ENCODE peak calls at places on chromosome 12, in eight cellular contexts. W is RPMI7951, E is foreskin fibroblast, A is stomach, N is pons, J is A549, V is breast epithelium, K is GM06990. T is an unnamed sample.

GRCh38 chr12:2129076-2129475 is 76.3 kb downstream of the CACNA1C start:
- DNase-seq in J (no peak), V (no peak), A (no peak), W (peak; percentile 97), E (peak; percentile 82), K (no peak), N (no peak), T (no peak)

GRCh38 chr12:98698603-98699463 is 53.7 kb downstream of the APAF1 start:
- DNase-seq in J (peak; percentile 84), A (peak; percentile 31), E (peak; percentile 47), W (peak; percentile 29), N (peak; percentile 92), K (no peak), V (no peak), T (peak; percentile 74)

GRCh38 chr12:88298761-88299242 is 156.7 kb downstream of the TMTC3 start:
- DNase-seq in N (no peak), J (peak; percentile 73), W (peak; percentile 75), A (peak; percentile 27), E (peak; percentile 46), K (peak; percentile 4), V (no peak), T (no peak)

GRCh38 chr12:42705863-42706262 is 116.3 kb upstream of the PRICKLE1 start:
- DNase-seq in K (no peak), J (no peak), V (no peak), N (peak; percentile 42), W (peak; percentile 99), E (peak; percentile 85), A (peak; percentile 34), T (peak; percentile 54)

GRCh38 chr12:19435831-19436497 is 3.3 kb upstream of the AEBP2 start:
- DNase-seq in V (no peak), A (no peak), J (no peak), E (no peak), K (no peak), N (no peak), W (no peak), T (no peak)

GRCh38 chr12:28035483-28035882 is 63.0 kb upstream of the PTHLH start:
- DNase-seq in W (peak; percentile 62), J (peak; percentile 67), V (no peak), E (peak; percentile 60), N (no peak), A (no peak), K (no peak), T (no peak)

GRCh38 chr12:54935235-54935951 is 49.2 kb downstream of the TESPA1 start:
- DNase-seq in E (peak; percentile 80), K (peak; percentile 69), V (no peak), W (peak; percentile 82), J (peak; percentile 84), A (no peak), N (no peak), T (peak; percentile 36)

GRCh38 chr12:44654641-44655625 is 221.2 kb downstream of the NELL2 start:
- DNase-seq in K (no peak), J (no peak), N (no peak), V (no peak), A (no peak), W (no peak), E (no peak), T (no peak)

GRCh38 chr12:129520736-129521135 is 383.1 kb downstream of the TMEM132D start:
- DNase-seq in A (no peak), J (no peak), V (no peak), W (peak; percentile 54), K (no peak), E (no peak), N (no peak), T (no peak)

GRCh38 chr12:49208661-49209060 is 19.8 kb upstream of the TUBA1A start:
- DNase-seq in A (no peak), J (no peak), V (no peak), N (no peak), K (no peak), E (no peak), W (no peak), T (no peak)

GRCh38 chr12:47079894-47080724 is at the start of gene AMIGO2:
- DNase-seq in V (no peak), A (peak; percentile 36), E (no peak), K (peak; percentile 30), W (peak; percentile 58), N (peak; percentile 15), J (peak; percentile 95), T (peak; percentile 70)

GRCh38 chr12:132185698-132186097 is 41.4 kb downstream of the NOC4L start:
- DNase-seq in E (no peak), A (no peak), K (no peak), J (no peak), V (no peak), W (no peak), N (no peak), T (no peak)

T was measured in adrenal gland.